ENCODE peak calls at places on chromosomes 2 and 18, in four cellular contexts. Y is H54, T is NCI-H446 treated with DMSO at 0.1 percent for 48 hours, G is NCI-H1105. A is an unnamed sample.

GRCh38 chr18:13288509-13289138 is 70.1 kb downstream of the LDLRAD4 start:
- DNase-seq in Y (no peak), T (no peak), G (no peak), A (no peak)

GRCh38 chr18:35024965-35025364 is 16.2 kb upstream of the MAPRE2 start:
- DNase-seq in Y (no peak), T (no peak), G (no peak), A (no peak)

GRCh38 chr2:218858671-218859555 is 692 bp upstream of the WNT6 start:
- DNase-seq in Y (no peak), T (no peak), G (no peak), A (no peak)

GRCh38 chr18:7749001-7749391 is 181.9 kb downstream of the PTPRM start:
- DNase-seq in Y (no peak), T (no peak), G (no peak), A (no peak)

GRCh38 chr2:189527812-189528591 is 52.6 kb downstream of the SLC40A1 start:
- DNase-seq in Y (no peak), T (no peak), G (no peak), A (no peak)

GRCh38 chr2:128716371-128716770 is 397.7 kb upstream of the HS6ST1 start:
- DNase-seq in Y (no peak), T (no peak), G (no peak), A (no peak)

GRCh38 chr2:183037660-183038340 is 457 bp downstream of the NCKAP1 start:
- DNase-seq in Y (peak), T (no peak), G (no peak), A (no peak)

GRCh38 chr2:210593166-210593565 is 36.8 kb downstream of the CPS1 start:
- DNase-seq in Y (no peak), T (no peak), G (no peak), A (no peak)

GRCh38 chr2:72010647-72011355 is 136.9 kb downstream of the CYP26B1 start:
- DNase-seq in Y (no peak), T (no peak), G (no peak), A (no peak)

GRCh38 chr2:84846041-84846663 is 34.7 kb downstream of the TRABD2A start:
- DNase-seq in Y (no peak), T (no peak), G (no peak), A (no peak)

GRCh38 chr2:217707116-217707742 is 295.6 kb downstream of the TNS1 start:
- DNase-seq in Y (no peak), T (peak), G (no peak), A (no peak)

GRCh38 chr2:215190588-215190987 is 52.2 kb upstream of the ABCA12 start:
- DNase-seq in Y (no peak), T (no peak), G (no peak), A (no peak)

GRCh38 chr2:235577404-235578330 is 83.8 kb downstream of the AGAP1 start:
- DNase-seq in Y (no peak), T (no peak), G (no peak), A (no peak)

GRCh38 chr2:7611750-7612149 is 694.5 kb downstream of the RNF144A start:
- DNase-seq in Y (no peak), T (no peak), G (no peak), A (no peak)

GRCh38 chr2:231634412-231634811 is 41.7 kb downstream of the TEX44 start:
- DNase-seq in Y (no peak), T (no peak), G (no peak), A (no peak)

GRCh38 chr2:7692657-7693161 is 775.5 kb downstream of the RNF144A start:
- DNase-seq in Y (no peak), T (no peak), G (peak), A (no peak)

GRCh38 chr2:134819334-134819733 is 19.1 kb upstream of the ACMSD start:
- DNase-seq in Y (peak), T (no peak), G (no peak), A (no peak)

GRCh38 chr18:4987452-4988405 is 209.3 kb downstream of the AKAIN1 start:
- DNase-seq in Y (no peak), T (no peak), G (no peak), A (no peak)

GRCh38 chr2:73117441-73117840 is 4.7 kb upstream of the RAB11FIP5 start:
- DNase-seq in Y (no peak), T (no peak), G (no peak), A (no peak)

GRCh38 chr2:85011098-85011497 is 40.1 kb downstream of the KCMF1 start:
- DNase-seq in Y (no peak), T (no peak), G (no peak), A (no peak)

GRCh38 chr2:92072461-92073035 is 2798.7 kb upstream of the TEKT4 start:
- DNase-seq in Y (no peak), T (no peak), G (no peak), A (no peak)

GRCh38 chr18:59616501-59616900 is 80.7 kb downstream of the CCBE1 start:
- DNase-seq in Y (no peak), T (no peak), G (no peak), A (no peak)

GRCh38 chr2:33497177-33497787 is 20.8 kb downstream of the RASGRP3 start:
- DNase-seq in Y (no peak), T (no peak), G (no peak), A (peak)

GRCh38 chr2:12073217-12073852 is 326.9 kb downstream of the LPIN1 start:
- DNase-seq in Y (no peak), T (no peak), G (no peak), A (no peak)

GRCh38 chr2:121006783-121007489 is 271.3 kb downstream of the GLI2 start:
- DNase-seq in Y (no peak), T (no peak), G (no peak), A (no peak)

GRCh38 chr2:26530696-26531095 is 52.8 kb upstream of the OTOF start:
- DNase-seq in Y (no peak), T (no peak), G (no peak), A (no peak)

GRCh38 chr2:201280191-201281040 is 20.1 kb downstream of the CASP8 start:
- DNase-seq in Y (no peak), T (no peak), G (no peak), A (no peak)

GRCh38 chr2:16315458-16315835 is 350.2 kb downstream of the CYRIA start:
- DNase-seq in Y (no peak), T (no peak), G (no peak), A (no peak)

GRCh38 chr2:43491070-43491639 is 104.7 kb downstream of the THADA start:
- DNase-seq in Y (no peak), T (no peak), G (no peak), A (no peak)

GRCh38 chr18:78296152-78296551 is 683.5 kb upstream of the SALL3 start:
- DNase-seq in Y (no peak), T (no peak), G (no peak), A (no peak)

GRCh38 chr2:176768185-176768584 is 444.4 kb upstream of the HNRNPA3 start:
- DNase-seq in Y (no peak), T (no peak), G (peak), A (no peak)

GRCh38 chr2:44836174-44836573 is 105.3 kb upstream of the SIX3 start:
- DNase-seq in Y (no peak), T (no peak), G (no peak), A (peak)

A was measured in GM12864.